ENCODE peak calls at places on chromosomes 11 and 22, in nine cellular contexts. One of them, this sample, is unnamed.

GRCh38 chr11:106172389-106172991 is 95.0 kb downstream of the AASDHPPT start:
- DNase-seq in cardiac fibroblast: no peak
- DNase-seq in cardiac muscle cell: no peak
- DNase-seq in upper lobe of right lung: no peak
- DNase-seq in left ventricle myocardium inferior: no peak
- DNase-seq in mucosa of descending colon: no peak
- DNase-seq in fibroblast of pulmonary artery: no peak
- DNase-seq in fibroblast of villous mesenchyme: peak
- DNase-seq in transverse colon: no peak
- DNase-seq in this sample: no peak

GRCh38 chr11:6692128-6692527 is 9.0 kb upstream of the MRPL17 start:
- DNase-seq in fibroblast of pulmonary artery: no peak
- DNase-seq in cardiac muscle cell: no peak
- DNase-seq in transverse colon: no peak
- DNase-seq in upper lobe of right lung: no peak
- DNase-seq in fibroblast of villous mesenchyme: no peak
- DNase-seq in mucosa of descending colon: no peak
- DNase-seq in cardiac fibroblast: no peak
- DNase-seq in left ventricle myocardium inferior: no peak
- DNase-seq in this sample: no peak

GRCh38 chr22:19218541-19219233 is 40.2 kb upstream of the SLC25A1 start:
- DNase-seq in mucosa of descending colon: no peak
- DNase-seq in cardiac muscle cell: no peak
- DNase-seq in fibroblast of villous mesenchyme: no peak
- DNase-seq in transverse colon: no peak
- DNase-seq in left ventricle myocardium inferior: no peak
- DNase-seq in cardiac fibroblast: no peak
- DNase-seq in fibroblast of pulmonary artery: no peak
- DNase-seq in upper lobe of right lung: no peak
- DNase-seq in this sample: no peak

GRCh38 chr22:49798486-49799151 is 29.1 kb downstream of the BRD1 start:
- DNase-seq in fibroblast of pulmonary artery: no peak
- DNase-seq in cardiac muscle cell: no peak
- DNase-seq in cardiac fibroblast: no peak
- DNase-seq in upper lobe of right lung: no peak
- DNase-seq in mucosa of descending colon: no peak
- DNase-seq in left ventricle myocardium inferior: no peak
- DNase-seq in transverse colon: no peak
- DNase-seq in fibroblast of villous mesenchyme: no peak
- DNase-seq in this sample: no peak

GRCh38 chr11:19176629-19177186 is 25.1 kb downstream of the CSRP3 start:
- DNase-seq in fibroblast of villous mesenchyme: no peak
- DNase-seq in transverse colon: no peak
- DNase-seq in left ventricle myocardium inferior: no peak
- DNase-seq in mucosa of descending colon: no peak
- DNase-seq in cardiac muscle cell: no peak
- DNase-seq in upper lobe of right lung: no peak
- DNase-seq in fibroblast of pulmonary artery: no peak
- DNase-seq in cardiac fibroblast: no peak
- DNase-seq in this sample: no peak

GRCh38 chr22:41070665-41071331 is 21.6 kb upstream of the EP300 start:
- DNase-seq in cardiac muscle cell: no peak
- DNase-seq in fibroblast of villous mesenchyme: no peak
- DNase-seq in left ventricle myocardium inferior: no peak
- DNase-seq in transverse colon: no peak
- DNase-seq in fibroblast of pulmonary artery: no peak
- DNase-seq in cardiac fibroblast: no peak
- DNase-seq in mucosa of descending colon: no peak
- DNase-seq in upper lobe of right lung: peak
- DNase-seq in this sample: no peak

GRCh38 chr22:17258015-17258827 is 39.0 kb upstream of the ADA2 start:
- DNase-seq in fibroblast of pulmonary artery: peak
- DNase-seq in mucosa of descending colon: peak
- DNase-seq in transverse colon: peak
- DNase-seq in cardiac muscle cell: peak
- DNase-seq in cardiac fibroblast: peak
- DNase-seq in left ventricle myocardium inferior: peak
- DNase-seq in fibroblast of villous mesenchyme: no peak
- DNase-seq in upper lobe of right lung: no peak
- DNase-seq in this sample: no peak

GRCh38 chr11:12163181-12163841 is 52.9 kb downstream of the MICAL2 start:
- DNase-seq in cardiac fibroblast: peak
- DNase-seq in fibroblast of villous mesenchyme: peak
- DNase-seq in upper lobe of right lung: peak
- DNase-seq in transverse colon: peak
- DNase-seq in cardiac muscle cell: peak
- DNase-seq in left ventricle myocardium inferior: peak
- DNase-seq in fibroblast of pulmonary artery: peak
- DNase-seq in mucosa of descending colon: peak
- DNase-seq in this sample: peak

GRCh38 chr11:44325698-44326097 is 15.8 kb upstream of the ALX4 start:
- DNase-seq in left ventricle myocardium inferior: no peak
- DNase-seq in transverse colon: no peak
- DNase-seq in upper lobe of right lung: no peak
- DNase-seq in fibroblast of pulmonary artery: no peak
- DNase-seq in fibroblast of villous mesenchyme: no peak
- DNase-seq in mucosa of descending colon: no peak
- DNase-seq in cardiac fibroblast: no peak
- DNase-seq in cardiac muscle cell: no peak
- DNase-seq in this sample: no peak

DNA sequence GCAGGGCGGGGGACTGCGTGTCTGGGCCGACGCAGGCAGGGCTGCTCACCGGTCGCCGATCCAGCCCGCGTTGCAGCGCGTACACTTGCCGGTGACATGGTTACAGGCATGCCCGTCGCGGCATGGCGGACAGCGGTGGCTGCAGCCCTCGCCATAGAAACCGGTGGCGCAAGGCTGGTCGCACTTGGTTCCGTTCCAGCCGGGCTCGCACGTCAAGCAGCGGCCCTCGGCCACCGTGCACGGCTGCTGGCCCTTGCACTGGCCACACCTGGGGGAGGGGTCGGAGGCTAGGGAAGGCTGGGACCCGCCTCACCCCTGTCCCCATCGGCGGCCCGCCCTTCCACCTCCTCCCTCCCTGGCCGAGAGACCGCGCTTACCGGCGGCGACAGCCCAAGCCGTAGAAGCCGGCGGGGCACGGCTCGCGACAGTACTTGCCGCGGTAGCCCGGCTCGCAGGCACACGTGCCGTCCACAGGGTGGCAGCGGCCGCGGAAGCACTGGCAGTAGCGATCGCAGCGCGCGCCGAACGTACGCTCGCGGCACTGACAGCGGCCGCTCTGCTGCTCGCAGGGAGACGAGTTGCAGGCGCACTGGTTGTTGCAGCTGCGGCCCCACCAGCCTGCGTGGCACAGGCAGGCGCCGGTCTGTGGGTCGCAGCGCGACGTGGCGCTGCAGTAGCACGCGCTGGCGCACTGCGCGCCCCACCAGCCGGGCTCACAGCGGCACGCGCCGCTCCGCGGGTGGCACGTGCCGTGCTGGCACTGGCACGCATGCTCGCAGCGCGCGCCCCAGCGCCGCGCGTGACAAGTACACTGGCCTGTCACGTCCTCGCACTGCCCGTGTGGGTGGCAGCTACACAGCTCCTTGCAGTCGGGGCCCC is 6.7 kb downstream of the SCARF2 start:
- DNase-seq in cardiac muscle cell: no peak
- DNase-seq in upper lobe of right lung: peak
- DNase-seq in cardiac fibroblast: no peak
- DNase-seq in transverse colon: peak
- DNase-seq in fibroblast of pulmonary artery: no peak
- DNase-seq in fibroblast of villous mesenchyme: peak
- DNase-seq in mucosa of descending colon: peak
- DNase-seq in left ventricle myocardium inferior: peak
- DNase-seq in this sample: no peak
- TF ChIP-seq CTCF in cardiac muscle cell: no peak
- TF ChIP-seq CTCF in upper lobe of right lung: peak
- TF ChIP-seq CTCF in cardiac fibroblast: no peak
- TF ChIP-seq CTCF in transverse colon: peak
- TF ChIP-seq CTCF in fibroblast of pulmonary artery: no peak
- TF ChIP-seq CTCF in fibroblast of villous mesenchyme: no peak
- TF ChIP-seq CTCF in mucosa of descending colon: no peak
- TF ChIP-seq CTCF in left ventricle myocardium inferior: peak
- TF ChIP-seq CTCF in this sample: peak

GRCh38 chr11:9231848-9232177 is 33.3 kb downstream of the DENND5A start:
- DNase-seq in transverse colon: no peak
- DNase-seq in upper lobe of right lung: no peak
- DNase-seq in mucosa of descending colon: no peak
- DNase-seq in fibroblast of villous mesenchyme: peak
- DNase-seq in cardiac fibroblast: peak
- DNase-seq in fibroblast of pulmonary artery: peak
- DNase-seq in cardiac muscle cell: peak
- DNase-seq in left ventricle myocardium inferior: no peak
- DNase-seq in this sample: peak
- H3K4me3 ChIP-seq in transverse colon: peak
- H3K4me3 ChIP-seq in upper lobe of right lung: peak
- H3K4me3 ChIP-seq in mucosa of descending colon: no peak
- H3K4me3 ChIP-seq in fibroblast of villous mesenchyme: peak
- H3K4me3 ChIP-seq in cardiac fibroblast: no peak
- H3K4me3 ChIP-seq in fibroblast of pulmonary artery: peak
- H3K4me3 ChIP-seq in cardiac muscle cell: no peak
- H3K4me3 ChIP-seq in left ventricle myocardium inferior: peak
- H3K4me3 ChIP-seq in this sample: no peak

GRCh38 chr11:33582636-33583325 is 117.8 kb downstream of the C11orf91 start:
- DNase-seq in upper lobe of right lung: no peak
- DNase-seq in cardiac muscle cell: no peak
- DNase-seq in mucosa of descending colon: no peak
- DNase-seq in fibroblast of pulmonary artery: no peak
- DNase-seq in transverse colon: no peak
- DNase-seq in cardiac fibroblast: no peak
- DNase-seq in left ventricle myocardium inferior: no peak
- DNase-seq in fibroblast of villous mesenchyme: no peak
- DNase-seq in this sample: no peak

GRCh38 chr11:33575311-33575710 is 125.3 kb downstream of the C11orf91 start:
- DNase-seq in mucosa of descending colon: no peak
- DNase-seq in left ventricle myocardium inferior: no peak
- DNase-seq in transverse colon: no peak
- DNase-seq in fibroblast of villous mesenchyme: no peak
- DNase-seq in cardiac muscle cell: no peak
- DNase-seq in fibroblast of pulmonary artery: no peak
- DNase-seq in upper lobe of right lung: no peak
- DNase-seq in cardiac fibroblast: no peak
- DNase-seq in this sample: no peak

GRCh38 chr11:33574366-33574765 is 126.3 kb downstream of the C11orf91 start:
- DNase-seq in mucosa of descending colon: no peak
- DNase-seq in left ventricle myocardium inferior: no peak
- DNase-seq in cardiac muscle cell: no peak
- DNase-seq in upper lobe of right lung: no peak
- DNase-seq in fibroblast of villous mesenchyme: no peak
- DNase-seq in fibroblast of pulmonary artery: no peak
- DNase-seq in transverse colon: no peak
- DNase-seq in cardiac fibroblast: no peak
- DNase-seq in this sample: no peak

GRCh38 chr11:33579101-33579500 is 121.5 kb downstream of the C11orf91 start:
- DNase-seq in cardiac muscle cell: no peak
- DNase-seq in transverse colon: no peak
- DNase-seq in left ventricle myocardium inferior: no peak
- DNase-seq in mucosa of descending colon: no peak
- DNase-seq in cardiac fibroblast: no peak
- DNase-seq in fibroblast of villous mesenchyme: no peak
- DNase-seq in fibroblast of pulmonary artery: no peak
- DNase-seq in upper lobe of right lung: no peak
- DNase-seq in this sample: no peak
- TF ChIP-seq CTCF in cardiac muscle cell: no peak
- TF ChIP-seq CTCF in transverse colon: no peak
- TF ChIP-seq CTCF in left ventricle myocardium inferior: no peak
- TF ChIP-seq CTCF in mucosa of descending colon: no peak
- TF ChIP-seq CTCF in cardiac fibroblast: no peak
- TF ChIP-seq CTCF in fibroblast of villous mesenchyme: no peak
- TF ChIP-seq CTCF in fibroblast of pulmonary artery: no peak
- TF ChIP-seq CTCF in upper lobe of right lung: no peak
- TF ChIP-seq CTCF in this sample: no peak

GRCh38 chr22:45645526-45646414 is 25.9 kb upstream of the ATXN10 start:
- DNase-seq in cardiac muscle cell: peak
- DNase-seq in cardiac fibroblast: peak
- DNase-seq in left ventricle myocardium inferior: peak
- DNase-seq in transverse colon: peak
- DNase-seq in fibroblast of villous mesenchyme: peak
- DNase-seq in upper lobe of right lung: peak
- DNase-seq in fibroblast of pulmonary artery: peak
- DNase-seq in mucosa of descending colon: peak
- DNase-seq in this sample: peak
- H3K4me3 ChIP-seq in cardiac muscle cell: no peak
- H3K4me3 ChIP-seq in cardiac fibroblast: no peak
- H3K4me3 ChIP-seq in left ventricle myocardium inferior: no peak
- H3K4me3 ChIP-seq in transverse colon: peak
- H3K4me3 ChIP-seq in fibroblast of villous mesenchyme: no peak
- H3K4me3 ChIP-seq in upper lobe of right lung: no peak
- H3K4me3 ChIP-seq in fibroblast of pulmonary artery: no peak
- H3K4me3 ChIP-seq in mucosa of descending colon: no peak
- H3K4me3 ChIP-seq in this sample: peak

GRCh38 chr11:64234840-64235379 is 526 bp downstream of the VEGFB start:
- DNase-seq in cardiac fibroblast: no peak
- DNase-seq in left ventricle myocardium inferior: peak
- DNase-seq in mucosa of descending colon: peak
- DNase-seq in upper lobe of right lung: peak
- DNase-seq in transverse colon: peak
- DNase-seq in fibroblast of villous mesenchyme: no peak
- DNase-seq in fibroblast of pulmonary artery: no peak
- DNase-seq in cardiac muscle cell: peak
- DNase-seq in this sample: no peak
- TF ChIP-seq CTCF in cardiac fibroblast: no peak
- TF ChIP-seq CTCF in left ventricle myocardium inferior: peak
- TF ChIP-seq CTCF in mucosa of descending colon: no peak
- TF ChIP-seq CTCF in upper lobe of right lung: no peak
- TF ChIP-seq CTCF in transverse colon: no peak
- TF ChIP-seq CTCF in fibroblast of villous mesenchyme: no peak
- TF ChIP-seq CTCF in fibroblast of pulmonary artery: no peak
- TF ChIP-seq CTCF in cardiac muscle cell: no peak
- TF ChIP-seq CTCF in this sample: no peak

DNA sequence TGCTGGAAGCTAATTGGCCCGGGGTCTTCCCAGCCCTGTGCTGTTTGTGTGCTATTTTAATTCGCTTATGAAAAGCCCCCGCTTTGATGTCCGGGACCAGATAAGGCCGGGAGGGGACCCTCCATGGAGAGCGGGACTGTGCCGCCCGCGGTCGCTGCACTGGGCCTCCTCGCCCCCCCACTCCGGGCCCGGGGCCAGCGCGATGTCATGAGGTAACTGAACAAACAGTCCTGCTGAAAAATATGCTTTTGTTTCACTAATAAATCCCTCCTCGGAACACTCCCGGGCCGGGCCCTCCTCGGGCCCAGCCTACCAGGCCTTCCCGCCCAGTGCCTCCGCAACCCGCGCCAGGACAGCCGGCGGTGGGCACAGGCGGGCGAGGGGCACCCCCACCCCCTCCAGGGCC is 78.3 kb downstream of the CDKN1C start:
- DNase-seq in transverse colon: peak
- DNase-seq in cardiac muscle cell: peak
- DNase-seq in cardiac fibroblast: peak
- DNase-seq in upper lobe of right lung: peak
- DNase-seq in left ventricle myocardium inferior: peak
- DNase-seq in fibroblast of pulmonary artery: peak
- DNase-seq in mucosa of descending colon: peak
- DNase-seq in fibroblast of villous mesenchyme: no peak
- DNase-seq in this sample: no peak
- H3K4me3 ChIP-seq in transverse colon: no peak
- H3K4me3 ChIP-seq in cardiac muscle cell: no peak
- H3K4me3 ChIP-seq in cardiac fibroblast: no peak
- H3K4me3 ChIP-seq in upper lobe of right lung: peak
- H3K4me3 ChIP-seq in left ventricle myocardium inferior: peak
- H3K4me3 ChIP-seq in fibroblast of pulmonary artery: no peak
- H3K4me3 ChIP-seq in mucosa of descending colon: no peak
- H3K4me3 ChIP-seq in fibroblast of villous mesenchyme: no peak
- H3K4me3 ChIP-seq in this sample: no peak

GRCh38 chr11:120622189-120622912 is 110.8 kb downstream of the GRIK4 start:
- DNase-seq in cardiac fibroblast: no peak
- DNase-seq in upper lobe of right lung: no peak
- DNase-seq in transverse colon: no peak
- DNase-seq in mucosa of descending colon: peak
- DNase-seq in fibroblast of pulmonary artery: peak
- DNase-seq in left ventricle myocardium inferior: peak
- DNase-seq in fibroblast of villous mesenchyme: no peak
- DNase-seq in cardiac muscle cell: peak
- DNase-seq in this sample: no peak
- TF ChIP-seq CTCF in cardiac fibroblast: no peak
- TF ChIP-seq CTCF in upper lobe of right lung: peak
- TF ChIP-seq CTCF in transverse colon: peak
- TF ChIP-seq CTCF in mucosa of descending colon: no peak
- TF ChIP-seq CTCF in fibroblast of pulmonary artery: peak
- TF ChIP-seq CTCF in left ventricle myocardium inferior: no peak
- TF ChIP-seq CTCF in fibroblast of villous mesenchyme: peak
- TF ChIP-seq CTCF in cardiac muscle cell: peak
- TF ChIP-seq CTCF in this sample: peak

This sample was measured in brain microvascular endothelial cell.